ENCODE peak calls at places on chromosomes 6 and 20, in four cellular contexts. R, K, V and I are unnamed samples.

GRCh38 chr6:165468836-165469235 is 159.4 kb upstream of the C6orf118 start:
- DNase-seq in R (no peak), K (no peak), V (peak; percentile 43), I (no peak)

GRCh38 chr20:59031326-59032022 is 661 bp downstream of the ATP5F1E start:
- DNase-seq in R (no peak), K (no peak), V (peak; percentile 55), I (peak; percentile 48)

GRCh38 chr20:57621426-57622200 is 1.4 kb upstream of the ZBP1 start:
- DNase-seq in R (no peak), K (no peak), V (peak; percentile 75), I (no peak)

GRCh38 chr6:126919947-126920346 is 198.5 kb upstream of the RSPO3 start:
- DNase-seq in R (no peak), K (no peak), V (peak; percentile 47), I (no peak)

GRCh38 chr6:20722442-20722841 is 188.2 kb downstream of the CDKAL1 start:
- DNase-seq in R (no peak), K (no peak), V (no peak), I (no peak)

GRCh38 chr20:7463290-7463689 is 477.0 kb downstream of the HAO1 start:
- DNase-seq in R (no peak), K (no peak), V (peak; percentile 48), I (no peak)

GRCh38 chr6:168524644-168525043 is 83.7 kb downstream of the SMOC2 start:
- DNase-seq in R (peak; percentile 3), K (peak; percentile 34), V (no peak), I (no peak)

GRCh38 chr20:46139908-46140482 is 21.9 kb downstream of the CD40 start:
- DNase-seq in R (no peak), K (peak; percentile 41), V (no peak), I (no peak)

GRCh38 chr6:1436334-1437306 is 47.2 kb downstream of the FOXF2 start:
- DNase-seq in R (peak; percentile 57), K (peak; percentile 82), V (peak; percentile 92), I (peak; percentile 63)

GRCh38 chr6:168355716-168356522 is 36.3 kb upstream of the DACT2 start:
- DNase-seq in R (peak; percentile 10), K (peak; percentile 72), V (no peak), I (no peak)

GRCh38 chr6:158002951-158003853 is 21.5 kb downstream of the SYNJ2 start:
- DNase-seq in R (no peak), K (peak; percentile 50), V (no peak), I (no peak)

GRCh38 chr6:134372603-134373281 is 54.8 kb upstream of the SGK1 start:
- DNase-seq in R (no peak), K (no peak), V (no peak), I (no peak)

GRCh38 chr6:25369043-25369442 is 89.9 kb downstream of the CARMIL1 start:
- DNase-seq in R (no peak), K (no peak), V (no peak), I (no peak)

GRCh38 chr6:25882066-25882496 is 8.0 kb upstream of the SLC17A3 start:
- DNase-seq in R (no peak), K (peak; percentile 51), V (no peak), I (no peak)

GRCh38 chr6:115545410-115545986 is 515.2 kb downstream of the FRK start:
- DNase-seq in R (no peak), K (peak; percentile 81), V (peak; percentile 42), I (no peak)

GRCh38 chr20:59698598-59698997 is 94.3 kb downstream of the PHACTR3 start:
- DNase-seq in R (no peak), K (no peak), V (no peak), I (no peak)

GRCh38 chr20:17797579-17797978 is 97.8 kb downstream of the BANF2 start:
- DNase-seq in R (no peak), K (no peak), V (no peak), I (no peak)

GRCh38 chr6:127482318-127482717 is 23.1 kb upstream of the KIAA0408 start:
- DNase-seq in R (no peak), K (no peak), V (no peak), I (no peak)

GRCh38 chr6:37429352-37429750 is 3.7 kb upstream of the CMTR1 start:
- DNase-seq in R (no peak), K (no peak), V (no peak), I (peak; percentile 31)

GRCh38 chr6:128655978-128656498 is 135.6 kb upstream of the PTPRK start:
- DNase-seq in R (peak; percentile 85), K (peak; percentile 15), V (peak; percentile 89), I (no peak)

GRCh38 chr6:10205120-10205519 is 209.8 kb downstream of the TFAP2A start:
- DNase-seq in R (no peak), K (no peak), V (peak; percentile 4), I (no peak)

GRCh38 chr6:105781248-105781647 is 304.9 kb upstream of the PRDM1 start:
- DNase-seq in R (peak; percentile 47), K (no peak), V (peak; percentile 24), I (no peak)

GRCh38 chr20:23412026-23412425 is 9.3 kb downstream of the NAPB start:
- DNase-seq in R (no peak), K (no peak), V (no peak), I (no peak)

GRCh38 chr6:109027964-109028363 is 66.7 kb downstream of the SESN1 start:
- DNase-seq in R (no peak), K (no peak), V (no peak), I (no peak)

GRCh38 chr6:72554761-72555221 is 67.1 kb upstream of the KCNQ5 start:
- DNase-seq in R (no peak), K (no peak), V (peak; percentile 39), I (no peak)

GRCh38 chr20:18537651-18538050 is 29.6 kb upstream of the SMIM26 start:
- DNase-seq in R (no peak), K (no peak), V (peak; percentile 42), I (no peak)

GRCh38 chr6:79073888-79074287 is 4.2 kb downstream of the PHIP start:
- DNase-seq in R (no peak), K (no peak), V (no peak), I (no peak)

GRCh38 chr6:45681860-45682488 is 304.2 kb upstream of the SUPT3H start:
- DNase-seq in R (no peak), K (no peak), V (peak; percentile 34), I (peak; percentile 94)

GRCh38 chr6:26020983-26021349 is 58.4 kb downstream of the TRIM38 start:
- DNase-seq in R (peak; percentile 72), K (peak; percentile 64), V (peak; percentile 69), I (no peak)

GRCh38 chr6:142728367-142728766 is 216.6 kb downstream of the HIVEP2 start:
- DNase-seq in R (no peak), K (no peak), V (no peak), I (no peak)

GRCh38 chr6:89952696-89953095 is 58.4 kb downstream of the GJA10 start:
- DNase-seq in R (no peak), K (no peak), V (peak; percentile 92), I (no peak)

GRCh38 chr6:141388666-141389065 is 744.1 kb upstream of the GJE1 start:
- DNase-seq in R (no peak), K (no peak), V (no peak), I (no peak)

GRCh38 chr6:117906905-117907599 is at the start of gene SLC35F1:
- DNase-seq in R (no peak), K (peak; percentile 89), V (no peak), I (no peak)

GRCh38 chr6:159203304-159204005 is 34.3 kb downstream of the FNDC1 start:
- DNase-seq in R (no peak), K (no peak), V (peak; percentile 4), I (no peak)

GRCh38 chr20:59835448-59836395 is 97.7 kb downstream of the SYCP2 start:
- DNase-seq in R (no peak), K (peak; percentile 86), V (peak; percentile 91), I (no peak)

GRCh38 chr6:116019428-116019827 is 41.3 kb downstream of the FRK start:
- DNase-seq in R (no peak), K (no peak), V (no peak), I (peak; percentile 67)

GRCh38 chr6:34102099-34102656 is 43.7 kb downstream of the GRM4 start:
- DNase-seq in R (no peak), K (no peak), V (no peak), I (no peak)

DNA sequence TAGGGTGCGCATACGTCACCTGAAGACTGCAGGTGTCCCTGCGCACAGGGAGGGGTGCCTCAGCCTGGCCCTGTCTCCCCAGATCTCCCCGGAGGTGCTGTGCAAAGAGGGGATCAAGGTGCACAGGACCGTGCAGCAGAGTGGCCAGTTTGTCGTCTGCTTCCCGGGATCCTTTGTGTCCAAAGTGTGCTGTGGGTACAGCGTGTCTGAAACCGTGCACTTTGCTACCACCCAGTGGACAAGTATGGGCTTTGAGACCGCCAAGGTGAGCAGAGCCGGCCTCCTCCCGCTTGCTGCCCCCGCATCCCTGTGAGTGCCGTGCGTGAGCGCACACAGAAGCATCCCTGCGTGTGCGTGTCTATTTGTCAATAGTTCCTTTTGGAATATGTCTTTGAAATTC is 150.7 kb downstream of the DTNBP1 start:
- DNase-seq in R (no peak), K (peak; percentile 50), V (peak; percentile 18), I (peak; percentile 10)
- TF ChIP-seq EZH2phosphoT487 in R (no peak), K (no peak), V (no peak), I (no peak)

DNA sequence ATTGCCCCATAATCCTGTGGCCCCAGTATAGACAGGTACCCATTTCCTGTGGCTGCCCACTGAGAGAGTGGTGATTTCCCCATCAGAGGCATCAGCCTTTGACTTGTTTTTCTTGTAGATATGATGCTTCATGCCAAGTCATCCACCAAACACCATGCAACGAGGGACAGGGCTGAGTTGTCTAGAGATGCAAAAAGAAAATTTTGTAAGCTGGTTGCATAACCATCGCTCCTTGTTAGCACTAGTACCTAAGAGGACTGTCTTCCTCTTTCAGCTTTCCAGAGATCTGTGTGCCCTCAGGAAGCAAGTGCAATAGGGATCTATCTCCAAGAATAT is 166.8 kb downstream of the BCAS1 start:
- DNase-seq in R (no peak), K (no peak), V (no peak), I (no peak)
- H3K4me1 ChIP-seq in R (peaks cover 23% of the 10 kb centered on the region), K (peaks cover 36% of the 10 kb centered on the region), V (peaks cover 62% of the 10 kb centered on the region), I (peaks cover 77% of the 10 kb centered on the region)

GRCh38 chr6:52087498-52087999 is at the start of gene PKHD1:
- DNase-seq in R (peak; percentile 34), K (peak; percentile 27), V (peak; percentile 79), I (peak; percentile 4)
- TF ChIP-seq CTCF in R (peak; percentile 61), K (peak; percentile 57), V (peak; percentile 76), I (peak; percentile 68)

DNA sequence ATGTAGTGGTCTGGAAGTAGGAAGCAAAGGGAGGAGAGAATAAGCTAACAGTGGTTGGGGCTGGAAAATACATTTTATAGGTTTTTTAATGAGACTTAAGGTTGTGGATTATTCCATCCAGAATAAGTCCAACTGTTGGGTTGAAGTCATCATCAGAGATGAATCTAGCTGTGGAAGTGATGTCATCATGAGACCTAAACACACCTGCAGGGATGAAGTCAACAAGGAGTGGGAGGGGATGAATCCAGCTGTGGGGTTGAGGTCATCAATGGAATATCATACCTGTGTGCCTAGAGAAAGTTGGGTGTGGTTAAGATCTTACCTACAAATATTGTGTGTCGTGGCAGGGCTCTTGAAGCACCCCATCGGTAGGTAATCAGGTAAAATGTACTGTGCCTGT is 730.7 kb downstream of the RFPL4B start:
- DNase-seq in R (no peak), K (no peak), V (no peak), I (no peak)
- TF ChIP-seq EZH2phosphoT487 in R (no peak), K (no peak), V (no peak), I (no peak)